ENCODE peak calls at places on chromosomes 3 and 15, in nine cellular contexts. Q is activated T-cell treated with anti-CD3 and anti-CD28 coated beads for 24 hours; J is sigmoid colon; L is cardiac fibroblast; G is effector memory CD8-positive, alpha-beta T cell; F is GOT3; O is retinal pigment epithelial cell; U is stimulated activated CD4-positive, alpha-beta T cell treated with anti-CD3 and anti-CD28 coated beads, Interleukin-2, amount 100 ng/mL, for 24 hours; P is anterior cingulate cortex. X is an unnamed sample.

GRCh38 chr3:29639621-29640290 is 358.9 kb downstream of the RBMS3 start:
- DNase-seq in Q (no peak), J (no peak), L (peak), G (no peak), F (no peak), O (no peak), U (no peak), P (no peak), X (no peak)

GRCh38 chr3:23241256-23241655 is 38.1 kb downstream of the UBE2E2 start:
- DNase-seq in Q (no peak), J (no peak), L (no peak), G (no peak), F (no peak), O (no peak), U (no peak), P (peak), X (no peak)

GRCh38 chr3:117681619-117682018 is 972.0 kb downstream of the TUSC7 start:
- DNase-seq in Q (no peak), J (no peak), L (peak), G (no peak), F (no peak), O (no peak), U (no peak), P (no peak), X (no peak)

GRCh38 chr3:14545251-14545635 is 5.1 kb upstream of the GRIP2 start:
- DNase-seq in Q (no peak), J (no peak), L (no peak), G (no peak), F (no peak), O (no peak), U (no peak), P (no peak), X (no peak)

GRCh38 chr3:113035387-113035982 is 44.7 kb downstream of the GTPBP8 start:
- DNase-seq in Q (peak), J (no peak), L (peak), G (peak), F (no peak), O (no peak), U (peak), P (peak), X (peak)

GRCh38 chr15:26864664-26865191 is 2.1 kb upstream of the GABRA5 start:
- DNase-seq in Q (no peak), J (no peak), L (peak), G (no peak), F (no peak), O (peak), U (peak), P (peak), X (no peak)

GRCh38 chr15:88663216-88663615 is 24.4 kb downstream of the ISG20 start:
- DNase-seq in Q (no peak), J (peak), L (peak), G (no peak), F (no peak), O (no peak), U (no peak), P (no peak), X (no peak)

GRCh38 chr3:116630494-116630893 is 79.1 kb upstream of the TUSC7 start:
- DNase-seq in Q (no peak), J (no peak), L (no peak), G (no peak), F (no peak), O (no peak), U (no peak), P (no peak), X (no peak)

GRCh38 chr3:46936733-46937250 is 39.8 kb downstream of the CCDC12 start:
- DNase-seq in Q (no peak), J (peak), L (no peak), G (no peak), F (no peak), O (no peak), U (no peak), P (no peak), X (no peak)

GRCh38 chr3:188421151-188421821 is 267.3 kb downstream of the LPP start:
- DNase-seq in Q (no peak), J (no peak), L (peak), G (no peak), F (no peak), O (no peak), U (no peak), P (no peak), X (no peak)

GRCh38 chr15:88049509-88049908 is 207.0 kb downstream of the NTRK3 start:
- DNase-seq in Q (no peak), J (no peak), L (no peak), G (no peak), F (no peak), O (no peak), U (no peak), P (no peak), X (no peak)

GRCh38 chr15:74242296-74242929 is 6.3 kb downstream of the CCDC33 start:
- DNase-seq in Q (no peak), J (no peak), L (peak), G (no peak), F (no peak), O (no peak), U (no peak), P (no peak), X (no peak)

GRCh38 chr3:74089854-74090253 is 465.1 kb upstream of the PDZRN3 start:
- DNase-seq in Q (no peak), J (no peak), L (no peak), G (no peak), F (no peak), O (no peak), U (no peak), P (no peak), X (no peak)

GRCh38 chr3:53201190-53201504 is 40.1 kb downstream of the PRKCD start:
- DNase-seq in Q (no peak), J (no peak), L (no peak), G (no peak), F (no peak), O (no peak), U (no peak), P (no peak), X (no peak)

GRCh38 chr3:96071107-96071506 is 743.3 kb upstream of the EPHA6 start:
- DNase-seq in Q (no peak), J (no peak), L (no peak), G (no peak), F (no peak), O (no peak), U (no peak), P (no peak), X (no peak)

GRCh38 chr3:68855620-68856019 is 76.7 kb downstream of the TAFA4 start:
- DNase-seq in Q (no peak), J (no peak), L (no peak), G (no peak), F (no peak), O (no peak), U (no peak), P (no peak), X (no peak)

GRCh38 chr3:147989344-147989743 is 580.2 kb downstream of the ZIC1 start:
- DNase-seq in Q (no peak), J (no peak), L (no peak), G (no peak), F (no peak), O (no peak), U (no peak), P (no peak), X (no peak)

GRCh38 chr15:77786956-77787355 is 154.2 kb upstream of the LINGO1 start:
- DNase-seq in Q (no peak), J (no peak), L (no peak), G (no peak), F (no peak), O (no peak), U (no peak), P (no peak), X (no peak)

GRCh38 chr15:95025924-95026728 is 794.8 kb downstream of the MCTP2 start:
- DNase-seq in Q (no peak), J (peak), L (peak), G (no peak), F (no peak), O (no peak), U (peak), P (no peak), X (no peak)

GRCh38 chr15:61155741-61156700 is 73.1 kb downstream of the RORA start:
- DNase-seq in Q (no peak), J (peak), L (peak), G (no peak), F (no peak), O (no peak), U (no peak), P (no peak), X (no peak)

GRCh38 chr15:78873796-78874761 is 1.4 kb downstream of the MORF4L1 start:
- DNase-seq in Q (no peak), J (no peak), L (peak), G (peak), F (no peak), O (no peak), U (peak), P (no peak), X (peak)

GRCh38 chr3:153130312-153130977 is 31.6 kb upstream of the RAP2B start:
- DNase-seq in Q (no peak), J (no peak), L (peak), G (no peak), F (no peak), O (peak), U (no peak), P (no peak), X (no peak)

GRCh38 chr3:124780767-124781485 is 50.7 kb downstream of the UMPS start:
- DNase-seq in Q (no peak), J (peak), L (peak), G (no peak), F (no peak), O (peak), U (no peak), P (peak), X (no peak)

X was measured in immature natural killer cell.